ENCODE peak calls at places on chromosomes 13 and 19, in ten cellular contexts. E is right cardiac atrium; L is CD4-positive, alpha-beta memory T cell; W is lower lobe of right lung; Y is sigmoid colon; U is H1; S is neural progenitor cell; C is GM23248; G is PC-9; T is RWPE2. O is an unnamed sample.
A peak's percentile ranks its signal among the peaks of the same experiment; 100 is the strongest.

GRCh38 chr19:35767288-35768081 is 7.9 kb upstream of the ARHGAP33 start:
- DNase-seq in C (no peak), T (peak; percentile 58), G (no peak), U (peak; percentile 89), L (no peak), W (no peak), E (peak; percentile 60), S (peak; percentile 65), Y (no peak), O (no peak)

GRCh38 chr13:95660981-95661581 is 15.9 kb upstream of the DNAJC3 start:
- DNase-seq in C (peak; percentile 73), Y (no peak), T (no peak), U (no peak), S (peak; percentile 56), E (no peak), G (peak; percentile 62), W (no peak), L (peak; percentile 24), O (no peak)

GRCh38 chr19:33825556-33825955 is 28.9 kb downstream of the KCTD15 start:
- DNase-seq in T (no peak), Y (no peak), C (no peak), S (no peak), L (no peak), W (no peak), E (no peak), U (no peak), G (no peak), O (no peak)

GRCh38 chr19:2454199-2454961 is 2.4 kb downstream of the LMNB2 start:
- DNase-seq in C (no peak), U (no peak), S (no peak), T (no peak), E (no peak), Y (no peak), G (no peak), L (no peak), W (no peak), O (no peak)

GRCh38 chr13:40780822-40781401 is 8.5 kb upstream of the SLC25A15 start:
- DNase-seq in T (no peak), L (no peak), W (no peak), G (no peak), C (peak; percentile 39), Y (no peak), S (no peak), E (no peak), U (no peak), O (no peak)

GRCh38 chr19:34692541-34692940 is 15.1 kb downstream of the ZNF302 start:
- DNase-seq in W (no peak), Y (no peak), T (no peak), U (no peak), S (no peak), L (no peak), E (no peak), C (no peak), G (no peak), O (no peak)

GRCh38 chr13:108154421-108154858 is 60.9 kb downstream of the LIG4 start:
- DNase-seq in C (no peak), Y (no peak), G (no peak), W (no peak), E (no peak), U (no peak), S (no peak), L (no peak), T (no peak), O (no peak)

GRCh38 chr13:92103673-92104296 is 705.4 kb downstream of the GPC5 start:
- DNase-seq in L (no peak), C (no peak), Y (no peak), U (no peak), E (no peak), G (no peak), S (no peak), W (no peak), T (no peak), O (no peak)

GRCh38 chr19:45598267-45599011 is 3.6 kb downstream of the GPR4 start:
- DNase-seq in L (no peak), U (no peak), S (no peak), G (peak; percentile 6), Y (no peak), E (peak; percentile 62), W (no peak), C (peak; percentile 46), T (no peak), O (no peak)

GRCh38 chr13:44237276-44237767 is 136.3 kb upstream of the SERP2 start:
- DNase-seq in T (no peak), L (no peak), U (no peak), W (no peak), C (peak; percentile 98), Y (peak; percentile 92), E (peak; percentile 84), G (peak; percentile 58), S (no peak), O (no peak)

GRCh38 chr13:81540777-81541176 is 1199.9 kb upstream of the SPRY2 start:
- DNase-seq in W (no peak), U (no peak), L (no peak), E (no peak), Y (no peak), S (peak; percentile 13), T (no peak), G (no peak), C (peak; percentile 18), O (no peak)

GRCh38 chr19:37655689-37656491 is 625 bp upstream of the ZFP30 start:
- DNase-seq in G (peak; percentile 69), T (peak; percentile 86), Y (peak; percentile 91), E (peak; percentile 94), L (peak; percentile 85), S (peak; percentile 92), U (peak; percentile 89), C (peak; percentile 92), W (peak; percentile 90), O (peak; percentile 67)

GRCh38 chr19:48351341-48351752 is 12.4 kb downstream of the TMEM143 start:
- DNase-seq in C (peak; percentile 63), L (peak; percentile 69), G (no peak), W (peak; percentile 84), U (peak; percentile 97), T (no peak), Y (peak; percentile 73), E (peak; percentile 86), S (peak; percentile 81), O (peak; percentile 77)

GRCh38 chr19:40872209-40872608 is 9.8 kb downstream of the CYP2A7 start:
- DNase-seq in C (no peak), Y (no peak), G (no peak), W (no peak), E (no peak), T (no peak), S (no peak), L (no peak), U (no peak), O (no peak)

GRCh38 chr19:2491130-2491801 is 15.3 kb downstream of the GADD45B start:
- DNase-seq in W (peak; percentile 92), G (peak; percentile 81), E (peak; percentile 68), U (no peak), C (peak; percentile 95), T (peak; percentile 91), L (no peak), Y (no peak), S (no peak), O (no peak)

GRCh38 chr19:27714857-27715256 is 1498.1 kb downstream of the UQCRFS1 start:
- DNase-seq in G (no peak), W (no peak), U (no peak), C (no peak), E (no peak), L (no peak), S (no peak), T (no peak), Y (no peak), O (no peak)
- H3K9me3 ChIP-seq in G (peaks cover 9% of the 10 kb centered on the region), W (peaks cover 23% of the 10 kb centered on the region), U (peaks cover 56% of the 10 kb centered on the region), C (no peaks in the 10 kb centered on the region), E (no peaks in the 10 kb centered on the region), L (no peaks in the 10 kb centered on the region), S (peaks cover 21% of the 10 kb centered on the region), T (peaks cover 8% of the 10 kb centered on the region), Y (no peaks in the 10 kb centered on the region), O (peaks cover 2% of the 10 kb centered on the region)

DNA sequence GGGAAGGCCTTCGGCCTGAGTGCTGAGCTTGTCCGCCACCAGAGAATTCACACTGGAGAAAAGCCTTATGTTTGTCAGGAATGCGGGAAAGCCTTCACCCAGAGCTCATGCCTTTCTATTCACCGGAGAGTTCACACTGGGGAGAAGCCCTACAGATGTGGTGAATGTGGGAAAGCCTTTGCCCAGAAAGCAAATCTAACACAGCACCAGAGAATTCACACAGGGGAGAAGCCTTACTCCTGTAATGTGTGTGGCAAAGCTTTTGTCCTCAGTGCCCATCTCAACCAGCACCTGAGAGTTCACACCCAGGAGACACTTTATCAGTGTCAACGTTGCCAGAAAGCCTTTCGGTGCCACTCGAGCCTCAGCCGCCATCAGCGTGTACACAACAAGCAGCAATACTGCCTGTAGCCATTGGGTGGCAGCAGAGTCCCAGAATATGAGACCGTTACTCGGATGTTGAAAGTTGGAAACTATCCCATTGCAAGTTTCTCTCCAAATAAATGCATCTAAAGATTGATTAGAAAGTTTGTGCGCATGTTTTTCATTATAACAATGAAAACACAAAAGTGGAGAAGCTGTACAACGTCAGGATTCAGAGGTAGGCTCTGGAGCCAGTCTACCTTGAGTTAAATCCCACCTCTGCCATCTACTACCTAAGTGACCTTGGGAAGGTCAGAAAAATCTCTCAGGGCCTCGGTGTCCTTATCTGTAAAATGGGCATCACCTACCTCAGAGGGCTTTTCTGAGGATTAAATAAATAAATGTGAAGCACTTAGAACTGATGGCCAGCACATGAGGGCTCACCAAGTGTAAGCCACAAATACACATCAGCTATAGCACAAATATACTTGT is 21.1 kb downstream of the ZNF473 start:
- DNase-seq in Y (peak; percentile 70), E (peak; percentile 90), W (peak; percentile 71), T (no peak), S (no peak), U (peak; percentile 84), L (peak; percentile 61), G (no peak), C (peak; percentile 71), O (peak; percentile 46)
- H3K9me3 ChIP-seq in Y (peaks cover 15% of the 10 kb centered on the region), E (peaks cover 20% of the 10 kb centered on the region), W (peaks cover 30% of the 10 kb centered on the region), T (peaks cover 32% of the 10 kb centered on the region), S (peaks cover 35% of the 10 kb centered on the region), U (peaks cover 65% of the 10 kb centered on the region), L (peaks cover 3% of the 10 kb centered on the region), G (peaks cover 79% of the 10 kb centered on the region), C (no peaks in the 10 kb centered on the region), O (peaks cover 6% of the 10 kb centered on the region)

DNA sequence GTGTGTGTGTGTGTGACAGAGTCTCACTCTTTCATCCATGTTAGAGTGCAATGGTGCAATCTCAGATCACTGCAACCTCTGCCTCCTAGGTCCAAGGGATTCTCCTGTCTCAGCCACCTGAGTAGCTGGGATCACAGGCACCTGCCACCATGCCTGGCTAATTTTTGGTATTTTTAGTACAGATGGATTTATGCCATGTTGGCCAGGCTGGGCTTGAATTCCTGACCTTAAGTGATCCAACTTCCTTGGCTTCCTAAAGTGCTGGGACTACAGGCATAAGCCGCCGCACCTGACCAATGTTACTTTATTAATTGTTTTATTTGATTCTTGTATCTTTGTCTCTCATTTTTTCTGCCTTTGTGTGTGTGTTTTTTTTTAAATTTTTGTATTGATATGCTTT is 89.6 kb downstream of the ZNF486 start:
- DNase-seq in U (peak; percentile 32), S (no peak), G (no peak), C (no peak), Y (no peak), T (no peak), E (no peak), L (no peak), W (no peak), O (no peak)
- H3K9me3 ChIP-seq in U (no peaks in the 10 kb centered on the region), S (no peaks in the 10 kb centered on the region), G (no peaks in the 10 kb centered on the region), C (no peaks in the 10 kb centered on the region), Y (no peaks in the 10 kb centered on the region), T (no peaks in the 10 kb centered on the region), E (no peaks in the 10 kb centered on the region), L (no peaks in the 10 kb centered on the region), W (no peaks in the 10 kb centered on the region), O (no peaks in the 10 kb centered on the region)

DNA sequence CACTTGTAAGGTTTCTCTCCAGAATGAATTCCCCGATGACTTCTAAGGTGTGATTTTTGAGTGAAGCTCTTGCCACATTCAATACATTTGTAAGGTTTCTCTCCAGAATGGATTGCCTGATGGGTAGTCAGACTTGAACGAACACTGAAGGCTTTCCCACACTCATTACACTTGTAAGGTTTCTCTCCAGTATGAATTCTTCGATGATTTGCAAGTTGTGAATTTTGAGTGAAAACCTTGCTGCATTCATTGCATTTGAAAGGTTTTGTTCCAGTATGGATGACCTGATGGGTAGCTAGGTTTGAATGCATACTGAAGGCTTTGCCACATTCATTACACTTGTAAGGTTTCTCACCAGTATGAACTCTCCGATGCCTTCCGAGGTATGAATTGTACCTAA is 24.3 kb downstream of the ERVV-2 start:
- DNase-seq in T (no peak), Y (no peak), L (no peak), G (no peak), U (no peak), W (no peak), S (no peak), C (no peak), E (no peak), O (no peak)
- H3K9me3 ChIP-seq in T (peaks cover 25% of the 10 kb centered on the region), Y (peaks cover 14% of the 10 kb centered on the region), L (peaks cover 30% of the 10 kb centered on the region), G (peaks cover 93% of the 10 kb centered on the region), U (peaks cover 35% of the 10 kb centered on the region), W (peaks cover 84% of the 10 kb centered on the region), S (peaks cover 41% of the 10 kb centered on the region), C (no peaks in the 10 kb centered on the region), E (peaks cover 6% of the 10 kb centered on the region), O (peaks cover 57% of the 10 kb centered on the region)

O was measured in T-helper 17 cell.